ENCODE peak calls at places on chromosome 12, in ten cellular contexts. One of them, this sample, is unnamed.
A peak's percentile ranks its signal among the peaks of the same experiment; 100 is the strongest.

GRCh38 chr12:54475542-54475941 is 2.1 kb upstream of the GTSF1 start:
- DNase-seq in AG10803: peak; percentile 68
- DNase-seq in CD8-positive, alpha-beta T cell: no peak
- DNase-seq in GM12864: no peak
- DNase-seq in mucosa of descending colon: no peak
- DNase-seq in stomach: no peak
- DNase-seq in bronchial epithelial cell: peak; percentile 48
- DNase-seq in body of pancreas: no peak
- DNase-seq in fibroblast of lung: peak; percentile 64
- DNase-seq in right atrium auricular region: no peak
- DNase-seq in this sample: peak; percentile 49

GRCh38 chr12:24418157-24418556 is 468.7 kb upstream of the SOX5 start:
- DNase-seq in CD8-positive, alpha-beta T cell: no peak
- DNase-seq in AG10803: no peak
- DNase-seq in stomach: no peak
- DNase-seq in body of pancreas: no peak
- DNase-seq in GM12864: no peak
- DNase-seq in mucosa of descending colon: no peak
- DNase-seq in right atrium auricular region: no peak
- DNase-seq in bronchial epithelial cell: no peak
- DNase-seq in fibroblast of lung: no peak
- DNase-seq in this sample: no peak

GRCh38 chr12:74791365-74791764 is 253.7 kb downstream of the ATXN7L3B start:
- DNase-seq in mucosa of descending colon: no peak
- DNase-seq in fibroblast of lung: no peak
- DNase-seq in body of pancreas: no peak
- DNase-seq in right atrium auricular region: no peak
- DNase-seq in CD8-positive, alpha-beta T cell: no peak
- DNase-seq in GM12864: no peak
- DNase-seq in bronchial epithelial cell: no peak
- DNase-seq in AG10803: no peak
- DNase-seq in stomach: no peak
- DNase-seq in this sample: no peak

GRCh38 chr12:80271770-80272169 is 172.3 kb upstream of the PTPRQ start:
- DNase-seq in CD8-positive, alpha-beta T cell: no peak
- DNase-seq in right atrium auricular region: no peak
- DNase-seq in GM12864: no peak
- DNase-seq in bronchial epithelial cell: no peak
- DNase-seq in mucosa of descending colon: no peak
- DNase-seq in stomach: no peak
- DNase-seq in fibroblast of lung: peak; percentile 3
- DNase-seq in body of pancreas: no peak
- DNase-seq in AG10803: peak; percentile 33
- DNase-seq in this sample: no peak

GRCh38 chr12:52231305-52232232 is 1.5 kb upstream of the KRT7 start:
- DNase-seq in body of pancreas: no peak
- DNase-seq in mucosa of descending colon: no peak
- DNase-seq in fibroblast of lung: no peak
- DNase-seq in right atrium auricular region: no peak
- DNase-seq in stomach: no peak
- DNase-seq in CD8-positive, alpha-beta T cell: no peak
- DNase-seq in bronchial epithelial cell: peak; percentile 40
- DNase-seq in GM12864: no peak
- DNase-seq in AG10803: no peak
- DNase-seq in this sample: peak; percentile 48

GRCh38 chr12:124713436-124714082 is 146.1 kb upstream of the NCOR2 start:
- DNase-seq in AG10803: peak; percentile 38
- DNase-seq in CD8-positive, alpha-beta T cell: peak; percentile 32
- DNase-seq in stomach: peak; percentile 36
- DNase-seq in body of pancreas: peak; percentile 69
- DNase-seq in mucosa of descending colon: no peak
- DNase-seq in right atrium auricular region: peak; percentile 82
- DNase-seq in fibroblast of lung: peak; percentile 85
- DNase-seq in GM12864: peak; percentile 79
- DNase-seq in bronchial epithelial cell: peak; percentile 76
- DNase-seq in this sample: peak; percentile 58

GRCh38 chr12:116849216-116849615 is 32.0 kb downstream of the HRK start:
- DNase-seq in mucosa of descending colon: no peak
- DNase-seq in right atrium auricular region: no peak
- DNase-seq in bronchial epithelial cell: no peak
- DNase-seq in fibroblast of lung: no peak
- DNase-seq in stomach: no peak
- DNase-seq in CD8-positive, alpha-beta T cell: no peak
- DNase-seq in GM12864: no peak
- DNase-seq in body of pancreas: no peak
- DNase-seq in AG10803: no peak
- DNase-seq in this sample: no peak

GRCh38 chr12:123723011-123723410 is 10.9 kb downstream of the ATP6V0A2 start:
- DNase-seq in fibroblast of lung: peak; percentile 24
- DNase-seq in AG10803: no peak
- DNase-seq in mucosa of descending colon: no peak
- DNase-seq in right atrium auricular region: no peak
- DNase-seq in stomach: no peak
- DNase-seq in body of pancreas: no peak
- DNase-seq in bronchial epithelial cell: peak; percentile 66
- DNase-seq in GM12864: no peak
- DNase-seq in CD8-positive, alpha-beta T cell: no peak
- DNase-seq in this sample: peak; percentile 72

GRCh38 chr12:68175566-68176033 is 16.1 kb upstream of the IFNG start:
- DNase-seq in CD8-positive, alpha-beta T cell: peak; percentile 60
- DNase-seq in fibroblast of lung: no peak
- DNase-seq in AG10803: no peak
- DNase-seq in mucosa of descending colon: no peak
- DNase-seq in body of pancreas: no peak
- DNase-seq in bronchial epithelial cell: no peak
- DNase-seq in right atrium auricular region: no peak
- DNase-seq in GM12864: peak; percentile 43
- DNase-seq in stomach: no peak
- DNase-seq in this sample: no peak

GRCh38 chr12:73465106-73465505 is 1072.5 kb upstream of the ATXN7L3B start:
- DNase-seq in AG10803: no peak
- DNase-seq in GM12864: no peak
- DNase-seq in body of pancreas: no peak
- DNase-seq in CD8-positive, alpha-beta T cell: no peak
- DNase-seq in right atrium auricular region: no peak
- DNase-seq in bronchial epithelial cell: no peak
- DNase-seq in stomach: no peak
- DNase-seq in fibroblast of lung: no peak
- DNase-seq in mucosa of descending colon: no peak
- DNase-seq in this sample: no peak

DNA sequence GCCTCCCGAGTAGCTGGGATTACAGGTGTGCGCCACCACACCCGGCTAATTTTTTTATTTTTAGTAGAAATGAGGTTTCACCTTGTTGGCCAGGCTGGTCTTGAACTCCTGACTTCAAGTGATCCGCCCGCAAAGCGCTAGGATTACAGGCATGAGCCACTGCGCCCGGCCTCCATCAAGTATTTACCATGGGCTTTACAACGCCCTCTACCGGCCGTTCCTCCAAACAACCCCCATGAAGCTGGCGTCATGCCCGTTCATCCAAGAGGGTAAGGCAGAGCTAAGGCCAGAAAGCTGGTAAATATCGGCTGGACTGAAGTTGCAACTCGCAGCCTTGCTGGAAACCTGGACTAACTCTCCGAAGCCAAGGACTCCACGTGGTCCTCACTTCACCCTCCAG is 41.6 kb downstream of the RNF34 start:
- DNase-seq in AG10803: no peak
- DNase-seq in CD8-positive, alpha-beta T cell: no peak
- DNase-seq in fibroblast of lung: no peak
- DNase-seq in GM12864: no peak
- DNase-seq in body of pancreas: no peak
- DNase-seq in right atrium auricular region: no peak
- DNase-seq in bronchial epithelial cell: no peak
- DNase-seq in mucosa of descending colon: no peak
- DNase-seq in stomach: peak; percentile 57
- DNase-seq in this sample: no peak
- TF ChIP-seq CTCF in AG10803: peak; percentile 5
- TF ChIP-seq CTCF in CD8-positive, alpha-beta T cell: no peak
- TF ChIP-seq CTCF in fibroblast of lung: no peak
- TF ChIP-seq CTCF in GM12864: no peak
- TF ChIP-seq CTCF in body of pancreas: peak; percentile 11
- TF ChIP-seq CTCF in right atrium auricular region: no peak
- TF ChIP-seq CTCF in bronchial epithelial cell: no peak
- TF ChIP-seq CTCF in mucosa of descending colon: no peak
- TF ChIP-seq CTCF in stomach: peak; percentile 16
- TF ChIP-seq CTCF in this sample: no peak

DNA sequence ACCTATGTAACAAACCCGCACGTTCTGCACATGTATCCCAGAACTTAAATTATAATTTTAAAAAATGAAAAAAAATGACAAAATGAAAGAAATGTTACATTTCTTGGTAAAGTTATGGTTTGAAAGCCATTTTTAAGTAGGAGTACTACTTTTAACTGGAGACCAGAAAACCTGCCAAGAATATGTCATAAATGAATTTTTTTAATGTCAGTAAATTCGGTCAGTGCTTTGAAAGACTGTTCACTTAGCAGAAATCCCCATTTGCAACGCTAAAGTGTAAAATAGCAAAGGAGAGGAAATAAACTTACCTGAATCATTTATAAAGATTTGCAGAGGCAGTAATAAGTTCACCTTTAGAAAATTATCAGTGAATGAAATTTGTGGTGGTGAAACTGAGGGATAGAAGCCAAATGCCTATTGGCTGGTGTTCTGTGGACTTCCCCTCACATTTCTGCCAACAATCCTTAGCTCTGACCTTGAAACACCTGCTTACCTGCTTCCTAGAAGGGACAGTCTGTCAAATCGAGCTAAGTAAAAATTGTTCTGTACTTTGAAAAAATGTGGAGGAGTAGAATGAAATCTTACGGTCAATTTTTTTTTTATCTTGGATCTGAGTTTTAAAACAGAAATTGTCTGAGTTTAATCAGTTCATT is 714.2 kb downstream of the SLC6A15 start:
- DNase-seq in GM12864: no peak
- DNase-seq in right atrium auricular region: no peak
- DNase-seq in AG10803: no peak
- DNase-seq in stomach: no peak
- DNase-seq in bronchial epithelial cell: no peak
- DNase-seq in mucosa of descending colon: no peak
- DNase-seq in fibroblast of lung: no peak
- DNase-seq in body of pancreas: peak; percentile 71
- DNase-seq in CD8-positive, alpha-beta T cell: no peak
- DNase-seq in this sample: no peak
- H3K4me3 ChIP-seq in GM12864: no peak overlapping the region
- H3K4me3 ChIP-seq in right atrium auricular region: no peak overlapping the region
- H3K4me3 ChIP-seq in AG10803: no peak overlapping the region
- H3K4me3 ChIP-seq in stomach: no peak overlapping the region
- H3K4me3 ChIP-seq in bronchial epithelial cell: no peak overlapping the region
- H3K4me3 ChIP-seq in mucosa of descending colon: no peak overlapping the region
- H3K4me3 ChIP-seq in fibroblast of lung: no peak overlapping the region
- H3K4me3 ChIP-seq in body of pancreas: no peak overlapping the region
- H3K4me3 ChIP-seq in CD8-positive, alpha-beta T cell: no peak overlapping the region
- H3K4me3 ChIP-seq in this sample: no peak overlapping the region

GRCh38 chr12:128702344-128702743 is 121.4 kb downstream of the SLC15A4 start:
- DNase-seq in fibroblast of lung: no peak
- DNase-seq in stomach: no peak
- DNase-seq in bronchial epithelial cell: no peak
- DNase-seq in GM12864: no peak
- DNase-seq in body of pancreas: no peak
- DNase-seq in AG10803: no peak
- DNase-seq in right atrium auricular region: no peak
- DNase-seq in CD8-positive, alpha-beta T cell: no peak
- DNase-seq in mucosa of descending colon: no peak
- DNase-seq in this sample: no peak
- TF ChIP-seq CTCF in fibroblast of lung: no peak
- TF ChIP-seq CTCF in stomach: no peak
- TF ChIP-seq CTCF in bronchial epithelial cell: no peak
- TF ChIP-seq CTCF in GM12864: no peak
- TF ChIP-seq CTCF in body of pancreas: no peak
- TF ChIP-seq CTCF in AG10803: no peak
- TF ChIP-seq CTCF in right atrium auricular region: no peak
- TF ChIP-seq CTCF in CD8-positive, alpha-beta T cell: no peak
- TF ChIP-seq CTCF in mucosa of descending colon: no peak
- TF ChIP-seq CTCF in this sample: no peak

DNA sequence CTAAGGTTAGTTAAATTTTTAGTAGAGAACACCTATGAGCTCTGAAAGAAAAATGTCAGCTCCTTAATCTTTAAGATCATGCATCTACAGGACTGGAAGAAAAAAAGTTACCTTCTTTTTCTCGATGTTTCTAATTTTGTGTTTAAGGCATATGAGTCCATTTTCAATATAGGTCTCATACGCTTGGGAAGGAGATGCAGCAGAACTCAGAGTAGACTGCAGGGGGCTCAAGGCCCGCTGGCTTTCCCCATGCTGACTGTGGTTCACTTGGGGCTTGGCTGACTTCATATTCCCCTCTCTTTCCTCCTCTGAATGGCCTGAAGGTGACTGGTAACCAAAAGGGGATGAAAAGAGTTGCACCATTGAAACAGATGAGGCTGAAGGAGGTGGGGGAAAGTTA is 1.5 kb downstream of the CAPRIN2 start:
- DNase-seq in CD8-positive, alpha-beta T cell: peak; percentile 17
- DNase-seq in AG10803: peak; percentile 27
- DNase-seq in fibroblast of lung: peak; percentile 46
- DNase-seq in mucosa of descending colon: no peak
- DNase-seq in body of pancreas: no peak
- DNase-seq in stomach: no peak
- DNase-seq in bronchial epithelial cell: peak; percentile 29
- DNase-seq in GM12864: no peak
- DNase-seq in right atrium auricular region: no peak
- DNase-seq in this sample: peak; percentile 44
- H3K4me3 ChIP-seq in CD8-positive, alpha-beta T cell: no peak overlapping the region
- H3K4me3 ChIP-seq in AG10803: peak overlapping the region; percentile 85
- H3K4me3 ChIP-seq in fibroblast of lung: peak overlapping the region; percentile 69
- H3K4me3 ChIP-seq in mucosa of descending colon: no peak overlapping the region
- H3K4me3 ChIP-seq in body of pancreas: no peak overlapping the region
- H3K4me3 ChIP-seq in stomach: no peak overlapping the region
- H3K4me3 ChIP-seq in bronchial epithelial cell: peak overlapping the region; percentile 81
- H3K4me3 ChIP-seq in GM12864: no peak overlapping the region
- H3K4me3 ChIP-seq in right atrium auricular region: no peak overlapping the region
- H3K4me3 ChIP-seq in this sample: peak overlapping the region; percentile 77

GRCh38 chr12:12890492-12890814 is 909 bp upstream of the GPRC5A start:
- DNase-seq in stomach: peak; percentile 54
- DNase-seq in bronchial epithelial cell: no peak
- DNase-seq in fibroblast of lung: peak; percentile 55
- DNase-seq in AG10803: no peak
- DNase-seq in GM12864: no peak
- DNase-seq in right atrium auricular region: no peak
- DNase-seq in body of pancreas: peak; percentile 55
- DNase-seq in CD8-positive, alpha-beta T cell: no peak
- DNase-seq in mucosa of descending colon: peak; percentile 66
- DNase-seq in this sample: no peak
- TF ChIP-seq CTCF in stomach: no peak
- TF ChIP-seq CTCF in bronchial epithelial cell: no peak
- TF ChIP-seq CTCF in fibroblast of lung: peak; percentile 4
- TF ChIP-seq CTCF in AG10803: no peak
- TF ChIP-seq CTCF in GM12864: no peak
- TF ChIP-seq CTCF in right atrium auricular region: no peak
- TF ChIP-seq CTCF in body of pancreas: peak; percentile 17
- TF ChIP-seq CTCF in CD8-positive, alpha-beta T cell: no peak
- TF ChIP-seq CTCF in mucosa of descending colon: no peak
- TF ChIP-seq CTCF in this sample: no peak

DNA sequence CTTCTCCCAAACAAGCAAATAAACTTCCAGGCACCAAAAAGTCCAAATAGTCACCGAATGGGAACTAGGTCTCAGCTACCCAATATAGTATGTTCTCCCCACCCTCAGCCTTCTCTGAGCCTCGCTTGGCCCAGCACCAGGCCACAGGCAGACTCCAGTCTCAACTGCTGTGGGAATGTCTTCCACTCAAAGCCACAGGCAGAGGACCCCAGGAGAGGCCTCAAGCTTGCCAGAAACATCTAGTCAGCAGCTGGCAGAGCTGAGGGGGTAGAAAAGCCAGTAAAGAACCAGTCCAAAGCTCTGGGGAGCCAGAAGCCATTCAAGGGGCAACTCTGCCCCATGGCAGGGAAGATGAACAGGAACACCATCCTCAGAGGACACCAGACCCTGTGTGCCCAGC is 41.8 kb downstream of the FMNL3 start:
- DNase-seq in right atrium auricular region: no peak
- DNase-seq in mucosa of descending colon: no peak
- DNase-seq in stomach: no peak
- DNase-seq in CD8-positive, alpha-beta T cell: no peak
- DNase-seq in body of pancreas: no peak
- DNase-seq in AG10803: peak; percentile 31
- DNase-seq in bronchial epithelial cell: no peak
- DNase-seq in GM12864: no peak
- DNase-seq in fibroblast of lung: no peak
- DNase-seq in this sample: no peak
- H3K4me3 ChIP-seq in right atrium auricular region: no peak overlapping the region
- H3K4me3 ChIP-seq in mucosa of descending colon: no peak overlapping the region
- H3K4me3 ChIP-seq in stomach: no peak overlapping the region
- H3K4me3 ChIP-seq in CD8-positive, alpha-beta T cell: no peak overlapping the region
- H3K4me3 ChIP-seq in body of pancreas: no peak overlapping the region
- H3K4me3 ChIP-seq in AG10803: no peak overlapping the region
- H3K4me3 ChIP-seq in bronchial epithelial cell: no peak overlapping the region
- H3K4me3 ChIP-seq in GM12864: no peak overlapping the region
- H3K4me3 ChIP-seq in fibroblast of lung: no peak overlapping the region
- H3K4me3 ChIP-seq in this sample: no peak overlapping the region